ENCODE peak calls at places on chromosomes 12 and 14, in nine cellular contexts. H is neural progenitor cell, W is SJSA1, N is fibroblast of lung, V is substantia nigra, B is pancreas, K is tibial artery, I is Peyer's patch, T is neuronal stem cell. M is an unnamed sample.

GRCh38 chr12:22333751-22334695 is 484 bp downstream of the ST8SIA1 start:
- DNase-seq in N (no peak), B (no peak), T (peak), H (peak), I (no peak), W (no peak), K (peak), V (peak), M (peak)

GRCh38 chr14:56189306-56189705 is 71.1 kb downstream of the PELI2 start:
- DNase-seq in N (peak), K (no peak), V (no peak), I (no peak), B (no peak), W (peak), H (no peak), T (no peak), M (no peak)

GRCh38 chr12:68119724-68120211 is 39.8 kb downstream of the IFNG start:
- DNase-seq in B (no peak), I (no peak), W (no peak), T (no peak), H (no peak), N (peak), V (no peak), K (no peak), M (peak)

GRCh38 chr14:69615471-69616407 is 4.3 kb downstream of the SUSD6 start:
- DNase-seq in N (peak), T (no peak), W (peak), B (no peak), I (peak), K (peak), V (no peak), H (no peak), M (peak)

GRCh38 chr12:42801271-42801670 is 211.7 kb upstream of the PRICKLE1 start:
- DNase-seq in N (no peak), V (no peak), B (no peak), T (no peak), H (no peak), I (no peak), K (no peak), W (no peak), M (no peak)

GRCh38 chr12:108666326-108666995 is 32.8 kb upstream of the SELPLG start:
- DNase-seq in B (peak), H (no peak), N (peak), I (no peak), K (peak), V (peak), T (no peak), W (no peak), M (no peak)

GRCh38 chr12:70197362-70197744 is 45.9 kb upstream of the CNOT2 start:
- DNase-seq in H (no peak), N (no peak), V (no peak), T (no peak), B (no peak), W (no peak), K (no peak), I (no peak), M (no peak)

GRCh38 chr14:63174760-63175191 is 29.5 kb upstream of the RHOJ start:
- DNase-seq in N (peak), B (no peak), K (no peak), T (peak), V (no peak), W (peak), I (no peak), H (peak), M (no peak)

GRCh38 chr14:76267322-76268012 is 108.5 kb upstream of the ESRRB start:
- DNase-seq in W (no peak), N (peak), I (peak), T (no peak), K (peak), V (peak), H (peak), B (peak), M (no peak)

GRCh38 chr12:31600764-31601163 is 9.8 kb upstream of the DENND5B start:
- DNase-seq in W (no peak), T (no peak), H (no peak), N (no peak), I (no peak), V (no peak), K (no peak), B (no peak), M (no peak)

GRCh38 chr14:105422695-105423487 is 3.3 kb downstream of the MTA1 start:
- DNase-seq in B (no peak), V (no peak), N (no peak), K (no peak), I (no peak), W (no peak), T (no peak), H (no peak), M (no peak)

GRCh38 chr12:9662488-9662887 is 7.0 kb upstream of the CLEC2D start:
- DNase-seq in N (peak), T (no peak), B (no peak), W (no peak), I (no peak), V (no peak), H (no peak), K (no peak), M (no peak)

GRCh38 chr12:26636710-26637328 is 196.2 kb downstream of the ITPR2 start:
- DNase-seq in W (peak), N (peak), I (no peak), V (no peak), H (no peak), T (no peak), B (no peak), K (no peak), M (no peak)

GRCh38 chr14:57408634-57409033 is 18.2 kb downstream of the NAA30 start:
- DNase-seq in W (no peak), B (no peak), V (no peak), N (no peak), I (no peak), H (no peak), K (no peak), T (no peak), M (no peak)

GRCh38 chr14:98607341-98607910 is 664.6 kb downstream of the BCL11B start:
- DNase-seq in W (no peak), T (no peak), K (no peak), H (no peak), N (no peak), V (no peak), B (no peak), I (no peak), M (no peak)

GRCh38 chr12:108482717-108483212 is 32.3 kb upstream of the FICD start:
- DNase-seq in V (no peak), B (no peak), T (no peak), H (no peak), I (no peak), W (peak), K (no peak), N (peak), M (no peak)

GRCh38 chr14:105532735-105533141 is 6.4 kb downstream of the TMEM121 start:
- DNase-seq in N (peak), K (no peak), B (no peak), V (no peak), T (no peak), W (no peak), I (peak), H (peak), M (no peak)

DNA sequence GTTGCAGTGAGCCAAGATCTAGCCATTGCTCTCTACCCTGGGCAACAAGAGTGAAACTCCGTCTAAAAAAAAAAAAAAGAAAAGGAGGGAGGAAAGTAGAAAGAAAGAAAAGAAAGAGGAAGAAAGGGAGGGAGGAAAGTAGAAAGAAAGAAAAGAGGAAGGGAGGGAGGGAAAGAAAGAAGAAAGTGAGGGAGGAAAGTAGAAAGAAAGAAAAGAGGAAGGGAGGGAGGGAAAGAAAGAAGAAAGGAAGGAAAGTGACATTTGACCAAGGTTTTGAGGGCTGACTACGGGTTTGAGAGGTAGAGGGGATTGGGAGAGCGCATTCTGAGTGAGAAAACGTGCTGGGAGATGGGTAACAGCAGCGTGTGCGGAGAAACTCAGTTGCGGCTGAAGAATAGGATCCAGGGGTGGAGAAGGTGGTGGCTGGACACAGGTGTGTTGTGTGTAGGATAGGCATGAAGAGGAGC is 521 bp upstream of the PAPLN start:
- DNase-seq in B (no peak), K (no peak), H (peak), W (no peak), T (no peak), V (no peak), N (no peak), I (no peak), M (no peak)
- H3K27ac ChIP-seq in B (no peak), K (no peak), H (no peak), W (no peak), T (no peak), V (no peak), N (no peak), I (no peak), M (no peak)

GRCh38 chr12:81668475-81668874 is 90.7 kb downstream of the PPFIA2 start:
- DNase-seq in W (peak), N (peak), H (no peak), T (no peak), B (no peak), V (no peak), K (no peak), I (no peak), M (no peak)
- H3K27ac ChIP-seq in W (no peak), N (no peak), H (no peak), T (no peak), B (no peak), V (no peak), K (no peak), I (no peak), M (no peak)

GRCh38 chr14:37551119-37551518 is 43.9 kb downstream of the FOXA1 start:
- DNase-seq in H (no peak), V (no peak), N (no peak), B (no peak), W (no peak), K (no peak), I (no peak), T (no peak), M (no peak)

GRCh38 chr14:37544407-37544806 is 50.6 kb downstream of the FOXA1 start:
- DNase-seq in I (no peak), W (no peak), B (no peak), V (no peak), N (no peak), T (no peak), K (no peak), H (no peak), M (no peak)

GRCh38 chr14:37550511-37550910 is 44.5 kb downstream of the FOXA1 start:
- DNase-seq in N (peak), W (no peak), V (no peak), B (no peak), T (no peak), I (no peak), H (no peak), K (no peak), M (no peak)

GRCh38 chr14:37545174-37545573 is 49.9 kb downstream of the FOXA1 start:
- DNase-seq in H (no peak), T (no peak), I (no peak), V (no peak), W (no peak), N (no peak), K (no peak), B (no peak), M (no peak)

DNA sequence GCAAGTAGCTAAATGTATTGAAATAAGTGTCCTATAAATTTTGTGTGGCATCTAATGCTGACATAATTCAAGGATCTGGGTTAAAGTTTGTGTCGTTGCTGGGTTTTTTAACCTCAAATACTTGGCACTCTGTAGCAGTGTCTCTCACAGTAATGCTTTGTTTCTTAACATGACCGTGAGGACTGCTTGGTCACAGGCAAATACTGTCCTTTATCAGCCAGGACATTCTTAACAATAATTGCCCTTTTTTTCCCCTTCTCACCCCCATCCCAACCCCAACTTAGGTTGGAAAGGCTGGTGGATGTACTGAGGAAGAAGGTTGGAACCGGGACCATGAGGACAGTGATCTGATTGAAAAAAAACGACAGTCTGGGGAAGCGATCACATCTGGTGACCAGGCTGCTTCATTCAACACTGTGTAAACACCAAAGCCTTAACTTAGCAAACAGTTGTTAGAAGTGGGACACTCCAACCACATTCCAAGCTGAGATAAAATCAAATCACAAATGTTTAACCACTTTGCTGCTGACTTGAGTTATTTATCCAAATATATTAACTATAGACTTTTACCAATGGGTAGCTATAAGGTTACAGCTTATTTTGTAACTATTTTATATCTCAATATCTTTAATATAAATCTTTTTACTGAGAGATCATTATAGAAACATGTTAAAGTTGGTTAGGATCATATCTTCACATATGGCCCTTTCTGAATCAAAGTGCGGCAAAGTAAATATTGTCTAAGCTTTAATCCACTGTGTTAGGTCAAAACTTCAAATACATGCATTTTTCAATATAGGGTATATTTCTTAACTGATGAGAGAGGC is 48.2 kb downstream of the FOXA1 start:
- DNase-seq in W (no peak), H (no peak), V (no peak), I (no peak), K (no peak), B (no peak), N (peak), T (no peak), M (no peak)
- H3K27ac ChIP-seq in W (no peak), H (no peak), V (no peak), I (no peak), K (no peak), B (no peak), N (no peak), T (no peak), M (no peak)

GRCh38 chr12:76242813-76243540 is 105.2 kb downstream of the BBS10 start:
- DNase-seq in K (no peak), T (no peak), N (peak), W (no peak), B (no peak), I (no peak), V (no peak), H (no peak), M (no peak)
- H3K27ac ChIP-seq in K (no peak), T (no peak), N (no peak), W (no peak), B (no peak), I (no peak), V (no peak), H (no peak), M (no peak)

GRCh38 chr12:74984631-74985030 is 225.0 kb downstream of the KCNC2 start:
- DNase-seq in V (no peak), T (no peak), K (no peak), I (no peak), N (no peak), B (no peak), W (no peak), H (no peak), M (no peak)
- H3K27ac ChIP-seq in V (no peak), T (no peak), K (no peak), I (no peak), N (no peak), B (no peak), W (no peak), H (no peak), M (no peak)

GRCh38 chr14:64721391-64721791 is 17.2 kb downstream of the PLEKHG3 start:
- DNase-seq in V (peak), I (peak), K (peak), T (no peak), B (peak), H (no peak), N (peak), W (peak), M (no peak)

GRCh38 chr14:64722842-64723447 is 18.7 kb downstream of the PLEKHG3 start:
- DNase-seq in T (no peak), I (no peak), W (no peak), N (no peak), V (no peak), K (no peak), B (no peak), H (no peak), M (no peak)

GRCh38 chr14:64720190-64720589 is 16.0 kb downstream of the PLEKHG3 start:
- DNase-seq in I (peak), K (no peak), V (no peak), T (no peak), B (peak), N (peak), W (peak), H (no peak), M (no peak)

GRCh38 chr14:64723691-64724577 is 19.7 kb downstream of the PLEKHG3 start:
- DNase-seq in N (peak), I (peak), W (no peak), V (peak), K (no peak), T (no peak), B (no peak), H (peak), M (no peak)

DNA sequence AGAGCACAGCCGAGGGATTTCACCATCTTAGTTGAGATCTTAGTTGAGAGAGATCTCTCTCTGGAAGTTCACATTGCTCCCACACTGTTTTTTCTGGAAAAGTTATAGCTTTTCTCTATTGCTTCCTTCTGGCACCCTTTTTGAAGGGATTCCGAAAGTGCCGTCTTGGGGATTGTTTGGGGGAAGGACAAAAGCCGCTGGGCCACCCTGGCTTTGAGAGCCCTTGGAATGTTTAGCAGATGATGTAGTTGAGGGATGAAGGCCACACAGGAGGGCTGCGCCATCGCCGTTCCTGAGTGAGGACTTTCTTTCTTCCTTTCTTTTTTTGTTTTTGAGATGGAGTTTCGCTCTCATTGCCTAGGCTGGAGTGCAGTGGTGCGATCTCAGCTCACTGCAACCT is 17.7 kb downstream of the PLEKHG3 start:
- DNase-seq in I (peak), N (no peak), T (no peak), H (no peak), B (no peak), V (no peak), K (no peak), W (peak), M (no peak)
- H3K27ac ChIP-seq in I (peak), N (no peak), T (no peak), H (no peak), B (peak), V (peak), K (peak), W (peak), M (no peak)

GRCh38 chr12:120993496-120993895 is 15.2 kb downstream of the HNF1A start:
- DNase-seq in K (no peak), B (no peak), H (no peak), I (no peak), W (no peak), V (no peak), T (no peak), N (no peak), M (no peak)
- H3K27ac ChIP-seq in K (no peak), B (no peak), H (no peak), I (no peak), W (no peak), V (no peak), T (no peak), N (no peak), M (no peak)

GRCh38 chr12:122491991-122492390 is 8.7 kb downstream of the ZCCHC8 start:
- DNase-seq in V (no peak), K (no peak), T (no peak), H (no peak), B (no peak), I (no peak), N (peak), W (no peak), M (no peak)
- H3K27ac ChIP-seq in V (no peak), K (no peak), T (no peak), H (no peak), B (no peak), I (no peak), N (no peak), W (no peak), M (no peak)

M was measured in CD4-positive, CD25-positive, alpha-beta regulatory T cell.